ENCODE peak calls at places on chromosomes 1 and 21, in eight cellular contexts. C is astrocyte, T is lower leg skin, Y is PC-3, N is fibroblast of lung, U is Calu3, A is GM23338, Z is WTC11. Q is an unnamed sample.

GRCh38 chr1:187009320-187009719 is 180.6 kb downstream of the PLA2G4A start:
- DNase-seq in C (no peak), T (no peak), Y (no peak), N (no peak), U (no peak), A (peak), Z (no peak), Q (no peak)

GRCh38 chr1:111571987-111572386 is 47.6 kb upstream of the RAP1A start:
- DNase-seq in C (peak), T (no peak), Y (no peak), N (peak), U (no peak), A (peak), Z (no peak), Q (no peak)

GRCh38 chr1:222420621-222421020 is 127.3 kb downstream of the HHIPL2 start:
- DNase-seq in C (no peak), T (no peak), Y (no peak), N (no peak), U (no peak), A (no peak), Z (no peak), Q (no peak)

GRCh38 chr1:91901231-91901630 is 15.3 kb upstream of the TGFBR3 start:
- DNase-seq in C (no peak), T (no peak), Y (no peak), N (no peak), U (no peak), A (no peak), Z (no peak), Q (no peak)

GRCh38 chr1:56901720-56902119 is 47.1 kb downstream of the C8A start:
- DNase-seq in C (no peak), T (no peak), Y (no peak), N (peak), U (no peak), A (no peak), Z (no peak), Q (no peak)

GRCh38 chr21:27693376-27693775 is 726.5 kb upstream of the ADAMTS5 start:
- DNase-seq in C (peak), T (no peak), Y (peak), N (peak), U (no peak), A (no peak), Z (no peak), Q (no peak)

GRCh38 chr1:28933277-28933676 is 18.9 kb downstream of the EPB41 start:
- DNase-seq in C (no peak), T (no peak), Y (no peak), N (no peak), U (no peak), A (no peak), Z (no peak), Q (no peak)

GRCh38 chr1:173062156-173062938 is 11.6 kb upstream of the TNFSF18 start:
- DNase-seq in C (peak), T (no peak), Y (peak), N (peak), U (peak), A (no peak), Z (no peak), Q (no peak)

GRCh38 chr1:37403166-37403565 is 71.2 kb upstream of the ZC3H12A start:
- DNase-seq in C (no peak), T (no peak), Y (no peak), N (no peak), U (no peak), A (peak), Z (no peak), Q (no peak)

GRCh38 chr1:37398096-37398495 is 76.3 kb upstream of the ZC3H12A start:
- DNase-seq in C (no peak), T (peak), Y (no peak), N (no peak), U (no peak), A (no peak), Z (no peak), Q (no peak)

GRCh38 chr1:37399205-37399604 is 75.2 kb upstream of the ZC3H12A start:
- DNase-seq in C (no peak), T (no peak), Y (no peak), N (no peak), U (no peak), A (no peak), Z (no peak), Q (no peak)

GRCh38 chr1:37394574-37395464 is 79.6 kb upstream of the ZC3H12A start:
- DNase-seq in C (no peak), T (peak), Y (no peak), N (no peak), U (no peak), A (peak), Z (peak), Q (no peak)

DNA sequence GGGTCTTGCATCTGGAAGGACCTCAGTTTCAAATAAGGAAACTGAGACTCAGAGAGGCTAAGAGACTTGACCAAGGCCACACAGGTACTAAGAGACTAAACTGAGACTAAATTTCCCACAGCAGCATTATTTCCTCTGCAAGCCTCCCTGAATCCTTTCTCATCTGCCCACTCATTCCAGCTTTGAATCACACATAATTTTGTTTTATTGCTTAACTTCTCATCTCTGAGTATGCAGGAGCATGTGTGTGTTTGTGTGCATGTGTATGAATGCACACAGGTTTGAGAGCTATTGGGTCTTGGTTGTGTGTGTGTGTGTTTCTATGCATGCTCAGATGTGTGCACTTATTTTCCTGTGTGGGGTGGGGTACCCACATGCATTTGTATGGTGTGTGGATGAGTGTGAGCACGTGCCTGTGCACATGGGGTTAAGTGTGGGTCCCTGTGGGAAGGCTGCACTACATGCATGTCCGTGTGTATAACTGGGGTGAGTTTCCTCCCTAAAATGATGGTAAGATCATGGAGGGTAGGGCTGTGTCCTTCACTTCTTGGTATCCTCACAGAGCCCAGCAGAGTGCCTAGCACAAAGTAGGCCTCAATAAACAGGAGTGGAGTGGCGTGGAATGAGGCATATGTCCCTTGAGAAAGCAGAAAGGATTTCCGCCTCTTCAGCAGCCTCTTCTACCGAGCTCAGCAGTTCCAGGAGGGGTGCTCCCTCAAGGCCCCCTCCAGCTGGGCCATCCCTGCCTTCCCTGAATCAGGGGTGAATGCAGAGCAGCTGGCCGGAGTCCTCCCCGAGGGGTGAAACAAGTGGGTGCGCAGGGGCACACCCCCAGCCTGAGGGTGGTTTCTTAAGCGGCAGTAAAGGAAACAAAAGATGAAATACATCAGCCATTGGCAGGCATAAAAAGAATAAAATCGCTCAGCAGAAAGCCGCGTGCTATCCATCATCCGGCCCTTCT is 74.3 kb upstream of the ZC3H12A start:
- DNase-seq in C (no peak), T (peak), Y (no peak), N (no peak), U (no peak), A (no peak), Z (no peak), Q (no peak)
- TF ChIP-seq CTCF in C (no peak), T (no peak), Y (no peak), N (no peak), U (no peak), A (no peak), Z (no peak), Q (no peak)

DNA sequence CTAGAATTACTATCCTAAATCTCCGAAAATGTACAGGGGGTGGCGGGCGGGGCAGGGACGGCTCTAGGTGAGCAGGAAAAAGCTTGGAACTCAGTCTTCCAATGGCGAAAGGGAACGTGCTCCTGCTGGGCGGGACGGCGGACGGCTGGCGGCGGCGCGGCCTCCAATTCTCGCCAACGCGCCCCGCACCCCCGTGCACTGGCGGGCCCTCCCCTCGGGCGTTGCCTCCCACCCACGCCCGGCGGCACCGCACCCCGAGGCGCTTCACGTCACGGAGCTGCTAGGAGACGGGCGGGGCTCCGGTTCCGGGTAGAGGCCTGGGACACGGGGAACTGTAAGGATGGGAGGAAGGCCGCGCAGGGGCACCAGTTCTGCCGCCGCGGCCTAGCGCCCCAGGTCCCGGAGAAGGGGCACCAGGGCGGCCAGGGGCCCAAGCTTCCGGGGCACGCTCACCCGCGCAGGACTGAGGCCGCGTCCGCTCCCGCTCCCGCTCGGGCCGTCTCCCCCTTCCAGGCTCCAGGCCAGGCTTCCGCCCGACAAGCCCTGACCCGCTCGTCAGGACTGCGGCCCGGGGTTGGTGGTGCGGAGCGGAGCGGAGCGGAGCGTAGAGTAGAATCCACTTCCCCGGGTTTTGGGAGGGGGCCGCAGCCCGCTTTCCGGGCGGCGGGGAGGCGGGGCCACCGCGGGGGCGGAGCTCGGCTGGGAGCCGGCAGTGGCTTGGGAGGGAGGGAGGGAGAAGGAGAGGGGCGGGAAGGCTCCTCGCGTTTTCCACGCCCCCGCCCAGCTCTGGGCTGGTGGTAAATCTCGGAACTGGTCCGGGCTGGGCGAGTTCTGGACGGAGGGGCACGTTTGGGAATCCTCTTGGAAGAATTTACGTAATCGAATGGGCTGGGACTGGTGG is at the start of gene DDX59:
- DNase-seq in C (peak), T (peak), Y (peak), N (peak), U (peak), A (peak), Z (peak), Q (peak)
- TF ChIP-seq CTCF in C (no peak), T (no peak), Y (no peak), N (no peak), U (no peak), A (no peak), Z (no peak), Q (no peak)

GRCh38 chr1:59022799-59023198 is 239.0 kb upstream of the JUN start:
- DNase-seq in C (no peak), T (no peak), Y (no peak), N (no peak), U (no peak), A (no peak), Z (no peak), Q (no peak)

GRCh38 chr1:59022199-59022598 is 238.4 kb upstream of the JUN start:
- DNase-seq in C (no peak), T (no peak), Y (no peak), N (no peak), U (no peak), A (no peak), Z (no peak), Q (no peak)

GRCh38 chr1:59018860-59019259 is 235.0 kb upstream of the JUN start:
- DNase-seq in C (no peak), T (no peak), Y (no peak), N (no peak), U (no peak), A (no peak), Z (no peak), Q (no peak)

GRCh38 chr1:59018446-59018845 is 234.6 kb upstream of the JUN start:
- DNase-seq in C (no peak), T (no peak), Y (no peak), N (no peak), U (no peak), A (no peak), Z (no peak), Q (no peak)

GRCh38 chr1:59020151-59020997 is 236.5 kb upstream of the JUN start:
- DNase-seq in C (peak), T (peak), Y (peak), N (peak), U (peak), A (no peak), Z (no peak), Q (no peak)
- TF ChIP-seq CTCF in C (no peak), T (no peak), Y (no peak), N (no peak), U (no peak), A (no peak), Z (no peak), Q (no peak)

DNA sequence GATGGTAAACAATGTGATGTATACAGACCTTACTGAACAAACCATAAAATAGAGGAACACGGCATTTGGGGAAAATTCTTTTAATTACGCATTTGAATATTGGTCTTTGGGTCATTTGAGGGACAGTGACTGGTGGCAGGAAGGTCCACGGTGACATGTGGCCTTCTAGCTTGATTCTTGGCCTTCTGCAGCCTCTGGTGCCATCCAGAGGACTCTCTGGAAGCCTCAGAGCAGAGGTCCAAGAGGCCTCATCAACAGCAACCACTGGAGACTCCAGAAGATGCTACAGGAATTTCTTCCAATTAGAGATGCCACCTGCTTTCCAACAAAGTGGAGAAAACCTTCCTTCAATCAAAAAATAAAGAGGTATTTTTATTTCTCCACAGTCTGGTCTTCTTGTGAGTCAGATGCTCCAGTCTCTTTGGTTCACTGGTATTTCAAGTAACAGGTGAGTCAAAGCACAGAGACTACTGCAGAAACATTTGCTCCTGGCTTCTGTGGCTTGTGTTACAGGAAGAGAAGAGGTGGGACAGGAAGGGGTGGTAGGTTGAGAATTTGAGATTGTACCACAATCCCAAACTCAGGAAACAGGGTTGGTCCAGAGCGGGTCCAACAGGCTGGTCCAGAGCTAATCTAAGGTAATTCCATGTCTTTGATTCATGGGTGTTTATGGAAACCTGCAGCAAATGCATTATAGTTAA is 2.7 kb upstream of the F5 start:
- DNase-seq in C (no peak), T (no peak), Y (peak), N (no peak), U (no peak), A (no peak), Z (no peak), Q (no peak)
- TF ChIP-seq CTCF in C (no peak), T (no peak), Y (peak), N (no peak), U (no peak), A (no peak), Z (no peak), Q (no peak)

DNA sequence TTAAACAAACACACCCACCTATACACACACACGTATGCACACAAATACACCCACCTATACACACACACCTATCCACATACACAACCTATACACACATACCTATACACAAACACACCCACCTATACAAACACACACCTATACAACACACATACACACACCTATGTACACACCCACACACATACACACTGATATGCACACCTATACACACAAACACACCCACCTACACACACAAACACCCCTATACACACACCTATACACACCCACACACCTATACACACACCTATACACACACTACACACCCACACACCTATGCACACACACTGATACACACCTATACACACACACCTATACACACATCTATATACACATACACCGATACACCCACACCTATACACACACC is 115.7 kb upstream of the VAMP3 start:
- DNase-seq in C (no peak), T (no peak), Y (no peak), N (no peak), U (no peak), A (no peak), Z (no peak), Q (no peak)
- TF ChIP-seq CTCF in C (no peak), T (no peak), Y (no peak), N (no peak), U (no peak), A (no peak), Z (no peak), Q (no peak)

DNA sequence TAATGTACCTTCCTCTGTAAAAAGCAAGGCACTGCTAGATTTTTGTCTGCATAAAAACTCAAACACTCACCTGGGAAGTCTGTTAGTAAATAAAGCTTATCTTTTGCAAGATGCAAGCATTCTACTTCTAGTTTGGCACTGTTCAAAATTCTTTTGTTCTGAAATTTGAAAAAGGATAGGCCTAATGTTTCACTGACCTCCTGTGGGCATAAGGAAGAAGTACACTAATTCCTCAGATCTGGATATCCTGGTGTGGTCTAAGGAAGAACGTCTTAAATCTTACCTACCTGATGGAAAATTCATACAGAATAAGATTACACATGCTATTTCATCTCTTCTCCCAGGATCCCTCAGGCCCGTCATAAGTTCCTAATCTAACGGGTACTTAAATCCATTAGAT is 93.5 kb upstream of the CAMK1G start:
- DNase-seq in C (peak), T (no peak), Y (peak), N (peak), U (no peak), A (peak), Z (no peak), Q (no peak)
- TF ChIP-seq CTCF in C (peak), T (no peak), Y (peak), N (peak), U (no peak), A (peak), Z (peak), Q (peak)

GRCh38 chr1:34884961-34885360 is 25.4 kb upstream of the SMIM12 start:
- DNase-seq in C (no peak), T (no peak), Y (no peak), N (no peak), U (peak), A (peak), Z (peak), Q (no peak)

GRCh38 chr1:34887593-34887992 is 28.0 kb upstream of the SMIM12 start:
- DNase-seq in C (no peak), T (no peak), Y (no peak), N (no peak), U (no peak), A (no peak), Z (no peak), Q (no peak)

GRCh38 chr1:34889705-34890104 is 30.2 kb upstream of the SMIM12 start:
- DNase-seq in C (no peak), T (no peak), Y (no peak), N (no peak), U (no peak), A (no peak), Z (no peak), Q (no peak)

GRCh38 chr1:34884536-34884935 is 25.0 kb upstream of the SMIM12 start:
- DNase-seq in C (no peak), T (no peak), Y (no peak), N (no peak), U (no peak), A (no peak), Z (no peak), Q (no peak)

DNA sequence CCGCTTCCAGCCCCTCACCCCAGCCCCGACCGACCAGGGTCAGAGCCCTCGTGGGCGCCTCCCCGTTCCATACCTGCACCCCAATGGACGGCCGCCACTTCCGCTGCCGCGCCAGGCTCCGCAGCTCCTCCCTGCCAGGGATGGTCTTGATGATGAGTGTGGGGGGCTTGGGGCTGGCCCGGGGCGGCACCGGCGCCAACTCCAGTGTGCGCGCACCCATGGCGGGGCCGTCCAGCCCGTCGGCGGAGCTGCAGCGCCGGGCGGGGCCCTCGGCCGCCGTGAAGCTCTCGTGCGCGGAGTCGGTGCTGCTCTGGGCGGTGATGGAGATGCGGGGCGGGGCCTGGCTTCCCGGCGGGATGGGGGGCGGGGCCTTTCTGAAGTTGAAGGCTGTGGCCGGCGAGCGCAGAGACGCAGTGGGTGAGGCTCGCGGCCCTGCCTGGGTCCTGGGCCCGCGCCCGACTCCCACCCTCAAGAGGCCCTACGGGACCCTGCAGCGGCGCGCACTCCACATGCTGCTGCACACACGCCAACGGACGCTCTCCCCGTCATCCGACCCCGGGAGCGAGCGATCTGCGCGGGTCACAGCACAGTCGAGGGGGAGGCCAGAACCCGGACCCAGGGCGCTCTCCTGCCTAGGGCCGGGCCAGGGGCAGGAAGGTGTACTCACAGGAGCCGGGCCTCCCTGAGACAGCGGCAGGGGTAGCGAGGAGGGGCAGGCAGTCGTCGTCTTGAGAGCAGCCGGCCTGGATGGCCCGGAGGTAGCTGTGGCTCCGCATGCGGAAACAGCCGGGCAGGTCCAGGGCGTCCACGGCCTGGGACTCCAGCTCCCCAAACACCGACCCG is 26.1 kb upstream of the SMIM12 start:
- DNase-seq in C (peak), T (no peak), Y (no peak), N (peak), U (peak), A (peak), Z (peak), Q (no peak)
- TF ChIP-seq CTCF in C (no peak), T (no peak), Y (no peak), N (no peak), U (no peak), A (no peak), Z (no peak), Q (no peak)

GRCh38 chr1:33792651-33793050 is 71.2 kb upstream of the HMGB4 start:
- DNase-seq in C (no peak), T (peak), Y (no peak), N (no peak), U (no peak), A (no peak), Z (no peak), Q (no peak)

GRCh38 chr1:33790577-33790976 is 73.3 kb upstream of the HMGB4 start:
- DNase-seq in C (no peak), T (no peak), Y (no peak), N (no peak), U (no peak), A (no peak), Z (no peak), Q (no peak)

GRCh38 chr1:33791251-33791650 is 72.6 kb upstream of the HMGB4 start:
- DNase-seq in C (no peak), T (peak), Y (no peak), N (no peak), U (no peak), A (no peak), Z (no peak), Q (no peak)

GRCh38 chr1:33792216-33792615 is 71.7 kb upstream of the HMGB4 start:
- DNase-seq in C (no peak), T (peak), Y (no peak), N (no peak), U (no peak), A (no peak), Z (no peak), Q (no peak)
- TF ChIP-seq CTCF in C (no peak), T (no peak), Y (no peak), N (no peak), U (no peak), A (no peak), Z (no peak), Q (no peak)